ENCODE peak calls at places on chromosome 5, in nine cellular contexts. One of them, this sample, is unnamed.

GRCh38 chr5:176886336-176887251 is 12.6 kb downstream of the HK3 start:
- DNase-seq in A549: no peak
- DNase-seq in stomach: no peak
- DNase-seq in neuronal stem cell: no peak
- DNase-seq in heart left ventricle: peak
- DNase-seq in body of pancreas: no peak
- DNase-seq in left ventricle myocardium inferior: no peak
- DNase-seq in colonic mucosa: no peak
- DNase-seq in aorta: no peak
- DNase-seq in this sample: no peak

GRCh38 chr5:78964889-78965288 is 20.2 kb downstream of the ARSB start:
- DNase-seq in colonic mucosa: no peak
- DNase-seq in A549: peak
- DNase-seq in heart left ventricle: no peak
- DNase-seq in stomach: no peak
- DNase-seq in left ventricle myocardium inferior: no peak
- DNase-seq in body of pancreas: no peak
- DNase-seq in neuronal stem cell: peak
- DNase-seq in aorta: no peak
- DNase-seq in this sample: no peak

GRCh38 chr5:149610583-149611250 is 29.4 kb downstream of the ARHGEF37 start:
- DNase-seq in heart left ventricle: no peak
- DNase-seq in body of pancreas: no peak
- DNase-seq in left ventricle myocardium inferior: no peak
- DNase-seq in colonic mucosa: no peak
- DNase-seq in neuronal stem cell: no peak
- DNase-seq in aorta: no peak
- DNase-seq in stomach: no peak
- DNase-seq in A549: peak
- DNase-seq in this sample: no peak

GRCh38 chr5:158898185-158899177 is 201.2 kb downstream of the EBF1 start:
- DNase-seq in colonic mucosa: no peak
- DNase-seq in body of pancreas: no peak
- DNase-seq in neuronal stem cell: no peak
- DNase-seq in heart left ventricle: no peak
- DNase-seq in aorta: no peak
- DNase-seq in stomach: no peak
- DNase-seq in left ventricle myocardium inferior: no peak
- DNase-seq in A549: peak
- DNase-seq in this sample: no peak

GRCh38 chr5:116532762-116533525 is 41.7 kb downstream of the SEMA6A start:
- DNase-seq in heart left ventricle: no peak
- DNase-seq in left ventricle myocardium inferior: no peak
- DNase-seq in aorta: no peak
- DNase-seq in body of pancreas: no peak
- DNase-seq in colonic mucosa: no peak
- DNase-seq in A549: no peak
- DNase-seq in neuronal stem cell: no peak
- DNase-seq in stomach: no peak
- DNase-seq in this sample: no peak

GRCh38 chr5:67153292-67153691 is 43.3 kb downstream of the CD180 start:
- DNase-seq in colonic mucosa: no peak
- DNase-seq in neuronal stem cell: no peak
- DNase-seq in stomach: no peak
- DNase-seq in left ventricle myocardium inferior: no peak
- DNase-seq in body of pancreas: no peak
- DNase-seq in A549: no peak
- DNase-seq in aorta: no peak
- DNase-seq in heart left ventricle: no peak
- DNase-seq in this sample: no peak

GRCh38 chr5:2183154-2184023 is 300.7 kb upstream of the IRX4 start:
- DNase-seq in left ventricle myocardium inferior: no peak
- DNase-seq in heart left ventricle: no peak
- DNase-seq in A549: no peak
- DNase-seq in body of pancreas: no peak
- DNase-seq in neuronal stem cell: no peak
- DNase-seq in stomach: no peak
- DNase-seq in aorta: no peak
- DNase-seq in colonic mucosa: no peak
- DNase-seq in this sample: no peak

GRCh38 chr5:179608131-179608581 is 15.3 kb downstream of the HNRNPH1 start:
- DNase-seq in aorta: no peak
- DNase-seq in stomach: no peak
- DNase-seq in left ventricle myocardium inferior: no peak
- DNase-seq in body of pancreas: no peak
- DNase-seq in neuronal stem cell: no peak
- DNase-seq in heart left ventricle: no peak
- DNase-seq in A549: no peak
- DNase-seq in colonic mucosa: no peak
- DNase-seq in this sample: no peak

GRCh38 chr5:167898361-167899042 is 392.9 kb upstream of the WWC1 start:
- DNase-seq in left ventricle myocardium inferior: no peak
- DNase-seq in stomach: no peak
- DNase-seq in heart left ventricle: no peak
- DNase-seq in body of pancreas: no peak
- DNase-seq in colonic mucosa: no peak
- DNase-seq in neuronal stem cell: no peak
- DNase-seq in A549: no peak
- DNase-seq in aorta: no peak
- DNase-seq in this sample: no peak

DNA sequence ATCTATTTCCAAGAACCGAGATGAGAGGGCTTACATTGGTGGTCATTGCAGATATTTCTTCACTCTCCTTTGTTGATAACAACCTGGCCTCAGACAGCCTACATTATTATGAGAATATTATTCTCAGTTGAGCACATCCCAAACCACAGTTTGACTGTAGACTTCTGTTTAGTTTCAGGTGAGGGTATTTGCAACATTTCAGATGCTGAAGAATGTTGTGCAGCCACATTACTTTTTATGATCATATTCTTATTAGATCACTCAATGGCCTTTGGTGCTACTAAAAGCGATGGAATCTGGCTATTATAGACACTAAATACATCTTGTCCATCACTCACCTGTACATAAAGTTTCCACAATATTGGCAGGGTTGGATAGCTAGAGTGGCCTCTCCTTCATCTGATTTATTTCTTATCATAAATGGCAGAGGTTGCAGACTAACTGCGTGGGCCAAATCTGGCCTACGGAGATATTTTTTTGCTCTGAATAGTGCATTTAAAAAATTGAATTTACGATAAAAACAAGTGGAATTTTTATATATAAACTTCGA is 26.2 kb upstream of the RICTOR start:
- DNase-seq in aorta: no peak
- DNase-seq in colonic mucosa: no peak
- DNase-seq in body of pancreas: no peak
- DNase-seq in A549: no peak
- DNase-seq in stomach: no peak
- DNase-seq in heart left ventricle: no peak
- DNase-seq in neuronal stem cell: no peak
- DNase-seq in left ventricle myocardium inferior: no peak
- DNase-seq in this sample: no peak
- H3K4me3 ChIP-seq in aorta: no peak
- H3K4me3 ChIP-seq in colonic mucosa: no peak
- H3K4me3 ChIP-seq in body of pancreas: no peak
- H3K4me3 ChIP-seq in A549: no peak
- H3K4me3 ChIP-seq in stomach: no peak
- H3K4me3 ChIP-seq in heart left ventricle: no peak
- H3K4me3 ChIP-seq in neuronal stem cell: no peak
- H3K4me3 ChIP-seq in left ventricle myocardium inferior: no peak
- H3K4me3 ChIP-seq in this sample: no peak

GRCh38 chr5:140570058-140570457 is 5.4 kb downstream of the SLC35A4 start:
- DNase-seq in body of pancreas: no peak
- DNase-seq in neuronal stem cell: no peak
- DNase-seq in heart left ventricle: no peak
- DNase-seq in left ventricle myocardium inferior: no peak
- DNase-seq in colonic mucosa: no peak
- DNase-seq in stomach: no peak
- DNase-seq in A549: no peak
- DNase-seq in aorta: no peak
- DNase-seq in this sample: no peak
- H3K27ac ChIP-seq in body of pancreas: no peak
- H3K27ac ChIP-seq in neuronal stem cell: no peak
- H3K27ac ChIP-seq in heart left ventricle: peak
- H3K27ac ChIP-seq in left ventricle myocardium inferior: peak
- H3K27ac ChIP-seq in colonic mucosa: peak
- H3K27ac ChIP-seq in stomach: peak
- H3K27ac ChIP-seq in A549: no peak
- H3K27ac ChIP-seq in aorta: no peak
- H3K27ac ChIP-seq in this sample: peak

GRCh38 chr5:72598461-72599433 is 91.5 kb upstream of the ZNF366 start:
- DNase-seq in aorta: no peak
- DNase-seq in colonic mucosa: no peak
- DNase-seq in A549: no peak
- DNase-seq in stomach: no peak
- DNase-seq in neuronal stem cell: no peak
- DNase-seq in body of pancreas: no peak
- DNase-seq in heart left ventricle: no peak
- DNase-seq in left ventricle myocardium inferior: no peak
- DNase-seq in this sample: no peak

GRCh38 chr5:72599519-72600400 is 92.5 kb upstream of the ZNF366 start:
- DNase-seq in neuronal stem cell: no peak
- DNase-seq in left ventricle myocardium inferior: no peak
- DNase-seq in stomach: no peak
- DNase-seq in aorta: no peak
- DNase-seq in colonic mucosa: no peak
- DNase-seq in body of pancreas: no peak
- DNase-seq in A549: peak
- DNase-seq in heart left ventricle: no peak
- DNase-seq in this sample: no peak

GRCh38 chr5:72600401-72600981 is 93.3 kb upstream of the ZNF366 start:
- DNase-seq in colonic mucosa: peak
- DNase-seq in heart left ventricle: no peak
- DNase-seq in left ventricle myocardium inferior: no peak
- DNase-seq in body of pancreas: no peak
- DNase-seq in A549: peak
- DNase-seq in stomach: no peak
- DNase-seq in neuronal stem cell: no peak
- DNase-seq in aorta: no peak
- DNase-seq in this sample: no peak

GRCh38 chr5:72596956-72597355 is 89.7 kb upstream of the ZNF366 start:
- DNase-seq in left ventricle myocardium inferior: no peak
- DNase-seq in aorta: no peak
- DNase-seq in body of pancreas: no peak
- DNase-seq in colonic mucosa: no peak
- DNase-seq in A549: no peak
- DNase-seq in heart left ventricle: no peak
- DNase-seq in neuronal stem cell: no peak
- DNase-seq in stomach: no peak
- DNase-seq in this sample: no peak

DNA sequence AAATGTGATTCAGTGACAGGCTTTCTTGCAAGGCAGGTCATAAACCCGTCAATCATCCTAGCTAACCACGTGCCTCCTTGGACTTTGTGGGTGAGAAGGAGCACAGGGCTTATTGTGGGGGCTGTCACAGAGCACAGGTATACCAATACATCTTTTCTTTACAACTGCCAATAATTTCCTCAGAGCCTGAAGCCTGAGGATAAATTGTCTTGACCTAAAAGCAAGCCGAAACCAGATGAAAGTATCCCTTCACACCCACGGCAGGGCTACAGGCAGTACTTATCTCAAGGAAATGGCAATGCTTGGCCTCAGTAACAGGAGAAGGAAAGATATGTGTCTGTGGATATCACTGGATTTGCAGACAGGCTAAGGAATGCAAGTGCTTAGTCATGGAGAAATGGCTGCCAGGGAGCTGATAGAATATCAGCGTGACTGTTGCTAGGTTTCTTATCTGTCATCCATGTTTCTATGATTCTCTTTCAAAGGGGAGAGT is 90.3 kb upstream of the ZNF366 start:
- DNase-seq in heart left ventricle: no peak
- DNase-seq in aorta: no peak
- DNase-seq in A549: peak
- DNase-seq in colonic mucosa: no peak
- DNase-seq in neuronal stem cell: no peak
- DNase-seq in left ventricle myocardium inferior: no peak
- DNase-seq in stomach: peak
- DNase-seq in body of pancreas: no peak
- DNase-seq in this sample: no peak
- H3K4me3 ChIP-seq in heart left ventricle: no peak
- H3K4me3 ChIP-seq in aorta: no peak
- H3K4me3 ChIP-seq in A549: no peak
- H3K4me3 ChIP-seq in colonic mucosa: no peak
- H3K4me3 ChIP-seq in neuronal stem cell: no peak
- H3K4me3 ChIP-seq in left ventricle myocardium inferior: no peak
- H3K4me3 ChIP-seq in stomach: no peak
- H3K4me3 ChIP-seq in body of pancreas: no peak
- H3K4me3 ChIP-seq in this sample: no peak

GRCh38 chr5:126594676-126595485 is at the start of gene ALDH7A1:
- DNase-seq in aorta: peak
- DNase-seq in body of pancreas: peak
- DNase-seq in stomach: peak
- DNase-seq in neuronal stem cell: peak
- DNase-seq in left ventricle myocardium inferior: peak
- DNase-seq in heart left ventricle: peak
- DNase-seq in A549: peak
- DNase-seq in colonic mucosa: peak
- DNase-seq in this sample: peak

GRCh38 chr5:126594077-126594476 is 942 bp downstream of the ALDH7A1 start:
- DNase-seq in stomach: no peak
- DNase-seq in A549: no peak
- DNase-seq in colonic mucosa: no peak
- DNase-seq in body of pancreas: no peak
- DNase-seq in heart left ventricle: no peak
- DNase-seq in aorta: no peak
- DNase-seq in left ventricle myocardium inferior: no peak
- DNase-seq in neuronal stem cell: no peak
- DNase-seq in this sample: no peak

GRCh38 chr5:126599499-126599898 is 1.2 kb upstream of the PHAX start:
- DNase-seq in A549: no peak
- DNase-seq in stomach: no peak
- DNase-seq in colonic mucosa: no peak
- DNase-seq in heart left ventricle: no peak
- DNase-seq in left ventricle myocardium inferior: no peak
- DNase-seq in neuronal stem cell: no peak
- DNase-seq in body of pancreas: no peak
- DNase-seq in aorta: peak
- DNase-seq in this sample: no peak

GRCh38 chr5:126597156-126597555 is 2.1 kb upstream of the ALDH7A1 start:
- DNase-seq in stomach: no peak
- DNase-seq in colonic mucosa: no peak
- DNase-seq in left ventricle myocardium inferior: no peak
- DNase-seq in body of pancreas: no peak
- DNase-seq in A549: peak
- DNase-seq in neuronal stem cell: no peak
- DNase-seq in aorta: no peak
- DNase-seq in heart left ventricle: no peak
- DNase-seq in this sample: no peak

DNA sequence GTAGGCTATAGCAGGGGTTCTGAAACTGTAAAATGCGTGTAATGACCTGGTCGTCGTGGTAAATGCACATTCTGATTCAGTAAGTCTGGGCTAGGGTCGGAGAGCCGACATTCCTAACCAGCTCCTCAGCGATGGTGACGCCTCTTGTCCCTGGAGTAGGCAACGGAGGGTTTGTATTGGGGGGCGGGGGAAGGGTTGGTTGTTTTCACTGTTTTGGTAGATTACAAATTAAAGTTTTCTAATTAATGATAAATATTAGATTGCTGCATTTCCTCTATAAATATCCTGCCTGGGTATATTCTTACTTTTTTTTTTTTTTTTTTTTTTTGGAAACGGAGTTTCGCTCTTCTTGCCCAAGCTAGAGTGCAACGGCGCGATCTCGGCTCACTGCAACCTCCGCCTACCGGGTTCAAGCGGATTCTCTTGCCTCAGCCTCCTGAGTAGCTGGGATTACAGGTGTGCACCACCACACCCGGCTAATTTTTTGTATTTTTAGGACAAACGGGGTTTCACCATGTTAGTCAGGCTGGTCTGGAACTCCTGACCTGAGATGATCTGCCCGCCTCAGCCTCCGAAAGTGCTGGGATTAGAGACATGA is 566 bp upstream of the ALDH7A1 start:
- DNase-seq in colonic mucosa: no peak
- DNase-seq in heart left ventricle: no peak
- DNase-seq in body of pancreas: no peak
- DNase-seq in stomach: no peak
- DNase-seq in left ventricle myocardium inferior: no peak
- DNase-seq in aorta: no peak
- DNase-seq in A549: no peak
- DNase-seq in neuronal stem cell: no peak
- DNase-seq in this sample: no peak
- H3K27ac ChIP-seq in colonic mucosa: peak
- H3K27ac ChIP-seq in heart left ventricle: no peak
- H3K27ac ChIP-seq in body of pancreas: peak
- H3K27ac ChIP-seq in stomach: peak
- H3K27ac ChIP-seq in left ventricle myocardium inferior: peak
- H3K27ac ChIP-seq in aorta: peak
- H3K27ac ChIP-seq in A549: peak
- H3K27ac ChIP-seq in neuronal stem cell: peak
- H3K27ac ChIP-seq in this sample: no peak

This sample was measured in effector memory CD4-positive, alpha-beta T cell.